ENCODE peak calls at places on chromosome X, in eight cellular contexts. One of them, this sample, is unnamed.

GRCh38 chrX:10633722-10634121 is 13.3 kb upstream of the MID1 start:
- DNase-seq in PC-9: peak; percentile 52
- DNase-seq in NCI-H1092: no peak
- DNase-seq in heart right ventricle: no peak
- DNase-seq in cardiac fibroblast: peak; percentile 78
- DNase-seq in GM04504: peak; percentile 62
- DNase-seq in stimulated activated CD4-positive, alpha-beta T cell treated with anti-CD3 and anti-CD28 coated beads, Interleukin-4, amount 100 ng/mL, for 4 hours: no peak
- DNase-seq in EL: peak; percentile 87
- DNase-seq in this sample: no peak

GRCh38 chrX:84123585-84123984 is 64.4 kb downstream of the RPS6KA6 start:
- DNase-seq in PC-9: no peak
- DNase-seq in NCI-H1092: no peak
- DNase-seq in heart right ventricle: no peak
- DNase-seq in cardiac fibroblast: no peak
- DNase-seq in GM04504: no peak
- DNase-seq in stimulated activated CD4-positive, alpha-beta T cell treated with anti-CD3 and anti-CD28 coated beads, Interleukin-4, amount 100 ng/mL, for 4 hours: no peak
- DNase-seq in EL: no peak
- DNase-seq in this sample: no peak

GRCh38 chrX:107712231-107713204 is 63.1 kb downstream of the TSC22D3 start:
- DNase-seq in PC-9: no peak
- DNase-seq in NCI-H1092: no peak
- DNase-seq in heart right ventricle: no peak
- DNase-seq in cardiac fibroblast: peak; percentile 78
- DNase-seq in GM04504: no peak
- DNase-seq in stimulated activated CD4-positive, alpha-beta T cell treated with anti-CD3 and anti-CD28 coated beads, Interleukin-4, amount 100 ng/mL, for 4 hours: no peak
- DNase-seq in EL: no peak
- DNase-seq in this sample: peak; percentile 18

GRCh38 chrX:119698835-119699234 is 5.9 kb upstream of the SEPTIN6 start:
- DNase-seq in PC-9: peak; percentile 35
- DNase-seq in NCI-H1092: peak; percentile 31
- DNase-seq in heart right ventricle: no peak
- DNase-seq in cardiac fibroblast: peak; percentile 72
- DNase-seq in GM04504: no peak
- DNase-seq in stimulated activated CD4-positive, alpha-beta T cell treated with anti-CD3 and anti-CD28 coated beads, Interleukin-4, amount 100 ng/mL, for 4 hours: no peak
- DNase-seq in EL: peak; percentile 63
- DNase-seq in this sample: no peak

GRCh38 chrX:23901805-23902204 is 5.9 kb downstream of the APOO start:
- DNase-seq in PC-9: peak; percentile 22
- DNase-seq in NCI-H1092: no peak
- DNase-seq in heart right ventricle: no peak
- DNase-seq in cardiac fibroblast: peak; percentile 91
- DNase-seq in GM04504: no peak
- DNase-seq in stimulated activated CD4-positive, alpha-beta T cell treated with anti-CD3 and anti-CD28 coated beads, Interleukin-4, amount 100 ng/mL, for 4 hours: peak; percentile 20
- DNase-seq in EL: peak; percentile 72
- DNase-seq in this sample: no peak

GRCh38 chrX:40018021-40018420 is 79.7 kb downstream of the BCOR start:
- DNase-seq in PC-9: no peak
- DNase-seq in NCI-H1092: no peak
- DNase-seq in heart right ventricle: no peak
- DNase-seq in cardiac fibroblast: no peak
- DNase-seq in GM04504: no peak
- DNase-seq in stimulated activated CD4-positive, alpha-beta T cell treated with anti-CD3 and anti-CD28 coated beads, Interleukin-4, amount 100 ng/mL, for 4 hours: no peak
- DNase-seq in EL: no peak
- DNase-seq in this sample: no peak

GRCh38 chrX:119617511-119618164 is 11.4 kb upstream of the NKRF start:
- DNase-seq in PC-9: no peak
- DNase-seq in NCI-H1092: no peak
- DNase-seq in heart right ventricle: no peak
- DNase-seq in cardiac fibroblast: no peak
- DNase-seq in GM04504: no peak
- DNase-seq in stimulated activated CD4-positive, alpha-beta T cell treated with anti-CD3 and anti-CD28 coated beads, Interleukin-4, amount 100 ng/mL, for 4 hours: no peak
- DNase-seq in EL: no peak
- DNase-seq in this sample: no peak

GRCh38 chrX:109472939-109473713 is 8.8 kb downstream of the GUCY2F start:
- DNase-seq in PC-9: no peak
- DNase-seq in NCI-H1092: no peak
- DNase-seq in heart right ventricle: no peak
- DNase-seq in cardiac fibroblast: peak; percentile 38
- DNase-seq in GM04504: no peak
- DNase-seq in stimulated activated CD4-positive, alpha-beta T cell treated with anti-CD3 and anti-CD28 coated beads, Interleukin-4, amount 100 ng/mL, for 4 hours: peak; percentile 17
- DNase-seq in EL: peak; percentile 16
- DNase-seq in this sample: no peak

GRCh38 chrX:103464071-103464773 is 55.1 kb downstream of the RAB40A start:
- DNase-seq in PC-9: no peak
- DNase-seq in NCI-H1092: no peak
- DNase-seq in heart right ventricle: no peak
- DNase-seq in cardiac fibroblast: peak; percentile 64
- DNase-seq in GM04504: no peak
- DNase-seq in stimulated activated CD4-positive, alpha-beta T cell treated with anti-CD3 and anti-CD28 coated beads, Interleukin-4, amount 100 ng/mL, for 4 hours: no peak
- DNase-seq in EL: peak; percentile 37
- DNase-seq in this sample: peak; percentile 14

GRCh38 chrX:37361596-37361995 is 12.4 kb downstream of the PRRG1 start:
- DNase-seq in PC-9: no peak
- DNase-seq in NCI-H1092: no peak
- DNase-seq in heart right ventricle: no peak
- DNase-seq in cardiac fibroblast: no peak
- DNase-seq in GM04504: no peak
- DNase-seq in stimulated activated CD4-positive, alpha-beta T cell treated with anti-CD3 and anti-CD28 coated beads, Interleukin-4, amount 100 ng/mL, for 4 hours: no peak
- DNase-seq in EL: peak; percentile 11
- DNase-seq in this sample: no peak

GRCh38 chrX:18649498-18649951 is 22.4 kb downstream of the RS1 start:
- DNase-seq in PC-9: no peak
- DNase-seq in NCI-H1092: no peak
- DNase-seq in heart right ventricle: no peak
- DNase-seq in cardiac fibroblast: no peak
- DNase-seq in GM04504: no peak
- DNase-seq in stimulated activated CD4-positive, alpha-beta T cell treated with anti-CD3 and anti-CD28 coated beads, Interleukin-4, amount 100 ng/mL, for 4 hours: no peak
- DNase-seq in EL: no peak
- DNase-seq in this sample: no peak

GRCh38 chrX:19272452-19272851 is 71.3 kb upstream of the PDHA1 start:
- DNase-seq in PC-9: no peak
- DNase-seq in NCI-H1092: no peak
- DNase-seq in heart right ventricle: no peak
- DNase-seq in cardiac fibroblast: no peak
- DNase-seq in GM04504: no peak
- DNase-seq in stimulated activated CD4-positive, alpha-beta T cell treated with anti-CD3 and anti-CD28 coated beads, Interleukin-4, amount 100 ng/mL, for 4 hours: no peak
- DNase-seq in EL: peak; percentile 1
- DNase-seq in this sample: no peak

GRCh38 chrX:44568196-44568595 is 25.5 kb upstream of the FUNDC1 start:
- DNase-seq in PC-9: no peak
- DNase-seq in NCI-H1092: no peak
- DNase-seq in heart right ventricle: no peak
- DNase-seq in cardiac fibroblast: peak; percentile 43
- DNase-seq in GM04504: no peak
- DNase-seq in stimulated activated CD4-positive, alpha-beta T cell treated with anti-CD3 and anti-CD28 coated beads, Interleukin-4, amount 100 ng/mL, for 4 hours: no peak
- DNase-seq in EL: no peak
- DNase-seq in this sample: no peak

GRCh38 chrX:23732704-23733103 is 10.4 kb downstream of the ACOT9 start:
- DNase-seq in PC-9: no peak
- DNase-seq in NCI-H1092: no peak
- DNase-seq in heart right ventricle: no peak
- DNase-seq in cardiac fibroblast: no peak
- DNase-seq in GM04504: no peak
- DNase-seq in stimulated activated CD4-positive, alpha-beta T cell treated with anti-CD3 and anti-CD28 coated beads, Interleukin-4, amount 100 ng/mL, for 4 hours: no peak
- DNase-seq in EL: no peak
- DNase-seq in this sample: no peak

GRCh38 chrX:102934624-102935023 is 2.4 kb upstream of the RAB40AL start:
- DNase-seq in PC-9: peak; percentile 20
- DNase-seq in NCI-H1092: no peak
- DNase-seq in heart right ventricle: no peak
- DNase-seq in cardiac fibroblast: peak; percentile 27
- DNase-seq in GM04504: no peak
- DNase-seq in stimulated activated CD4-positive, alpha-beta T cell treated with anti-CD3 and anti-CD28 coated beads, Interleukin-4, amount 100 ng/mL, for 4 hours: no peak
- DNase-seq in EL: peak; percentile 30
- DNase-seq in this sample: no peak

GRCh38 chrX:96563663-96564062 is 121.0 kb upstream of the DIAPH2 start:
- DNase-seq in PC-9: no peak
- DNase-seq in NCI-H1092: no peak
- DNase-seq in heart right ventricle: no peak
- DNase-seq in cardiac fibroblast: peak; percentile 81
- DNase-seq in GM04504: peak; percentile 26
- DNase-seq in stimulated activated CD4-positive, alpha-beta T cell treated with anti-CD3 and anti-CD28 coated beads, Interleukin-4, amount 100 ng/mL, for 4 hours: no peak
- DNase-seq in EL: no peak
- DNase-seq in this sample: no peak

GRCh38 chrX:15678339-15678738 is 13.7 kb upstream of the CLTRN start:
- DNase-seq in PC-9: no peak
- DNase-seq in NCI-H1092: no peak
- DNase-seq in heart right ventricle: no peak
- DNase-seq in cardiac fibroblast: peak; percentile 5
- DNase-seq in GM04504: no peak
- DNase-seq in stimulated activated CD4-positive, alpha-beta T cell treated with anti-CD3 and anti-CD28 coated beads, Interleukin-4, amount 100 ng/mL, for 4 hours: no peak
- DNase-seq in EL: no peak
- DNase-seq in this sample: no peak

GRCh38 chrX:153793291-153793690 is 884 bp downstream of the IDH3G start:
- DNase-seq in PC-9: no peak
- DNase-seq in NCI-H1092: no peak
- DNase-seq in heart right ventricle: no peak
- DNase-seq in cardiac fibroblast: peak; percentile 9
- DNase-seq in GM04504: no peak
- DNase-seq in stimulated activated CD4-positive, alpha-beta T cell treated with anti-CD3 and anti-CD28 coated beads, Interleukin-4, amount 100 ng/mL, for 4 hours: no peak
- DNase-seq in EL: peak; percentile 13
- DNase-seq in this sample: no peak

This sample was measured in activated B cell treated with CpG ODN at 0.5 μM for 24 hours.